ENCODE peak calls at places on chromosomes 2 and 18, in five cellular contexts. Z is left ventricle myocardium inferior, N is mesenchymal stem cell, T is colonic mucosa, W is A549. O is an unnamed sample. For H3K4me1, the result is how much of the 10 kb centered on the place peaks cover.

GRCh38 chr2:19810637-19811036 is 91.1 kb downstream of the TTC32 start:
- DNase-seq in Z (peak), N (peak), T (no peak), W (no peak), O (no peak)

GRCh38 chr2:10847008-10847407 is 34.4 kb upstream of the PDIA6 start:
- DNase-seq in Z (peak), N (no peak), T (no peak), W (no peak), O (no peak)

GRCh38 chr2:64779117-64779690 is 125.5 kb upstream of the SERTAD2 start:
- DNase-seq in Z (no peak), N (peak), T (no peak), W (peak), O (no peak)

GRCh38 chr2:174969091-174969734 is 36.0 kb downstream of the CHN1 start:
- DNase-seq in Z (no peak), N (no peak), T (no peak), W (no peak), O (no peak)

GRCh38 chr2:205477016-205477705 is 205.1 kb upstream of the NRP2 start:
- DNase-seq in Z (no peak), N (peak), T (no peak), W (peak), O (no peak)

GRCh38 chr18:11518788-11519685 is 90.4 kb upstream of the SLC35G4 start:
- DNase-seq in Z (no peak), N (peak), T (peak), W (peak), O (no peak)

GRCh38 chr2:211724933-211725332 is 813.7 kb downstream of the ERBB4 start:
- DNase-seq in Z (no peak), N (no peak), T (no peak), W (no peak), O (no peak)

GRCh38 chr2:196183172-196183473 is 11.7 kb upstream of the STK17B start:
- DNase-seq in Z (no peak), N (no peak), T (no peak), W (no peak), O (no peak)

GRCh38 chr2:8563814-8564474 is 117.9 kb upstream of the ID2 start:
- DNase-seq in Z (no peak), N (no peak), T (no peak), W (no peak), O (peak)

GRCh38 chr2:128742467-128742866 is 423.8 kb upstream of the HS6ST1 start:
- DNase-seq in Z (no peak), N (no peak), T (no peak), W (no peak), O (no peak)

GRCh38 chr2:226913641-226914040 is 77.8 kb downstream of the RHBDD1 start:
- DNase-seq in Z (no peak), N (no peak), T (no peak), W (no peak), O (no peak)

GRCh38 chr18:25298853-25299274 is 53.1 kb downstream of the ZNF521 start:
- DNase-seq in Z (peak), N (peak), T (no peak), W (no peak), O (no peak)

GRCh38 chr2:179218848-179219594 is 45.6 kb downstream of the SESTD1 start:
- DNase-seq in Z (peak), N (peak), T (peak), W (peak), O (peak)

GRCh38 chr2:199160677-199161465 is 296.9 kb downstream of the SATB2 start:
- DNase-seq in Z (no peak), N (peak), T (no peak), W (peak), O (no peak)

GRCh38 chr2:201219328-201220096 is 36.6 kb downstream of the CASP10 start:
- DNase-seq in Z (no peak), N (no peak), T (peak), W (no peak), O (no peak)

GRCh38 chr2:201218780-201219179 is 35.8 kb downstream of the CASP10 start:
- DNase-seq in Z (no peak), N (no peak), T (peak), W (no peak), O (no peak)

GRCh38 chr2:201215963-201216362 is 33.0 kb downstream of the CASP10 start:
- DNase-seq in Z (no peak), N (no peak), T (no peak), W (no peak), O (no peak)

GRCh38 chr2:201220102-201220570 is 37.2 kb downstream of the CASP10 start:
- DNase-seq in Z (peak), N (no peak), T (peak), W (no peak), O (no peak)

DNA sequence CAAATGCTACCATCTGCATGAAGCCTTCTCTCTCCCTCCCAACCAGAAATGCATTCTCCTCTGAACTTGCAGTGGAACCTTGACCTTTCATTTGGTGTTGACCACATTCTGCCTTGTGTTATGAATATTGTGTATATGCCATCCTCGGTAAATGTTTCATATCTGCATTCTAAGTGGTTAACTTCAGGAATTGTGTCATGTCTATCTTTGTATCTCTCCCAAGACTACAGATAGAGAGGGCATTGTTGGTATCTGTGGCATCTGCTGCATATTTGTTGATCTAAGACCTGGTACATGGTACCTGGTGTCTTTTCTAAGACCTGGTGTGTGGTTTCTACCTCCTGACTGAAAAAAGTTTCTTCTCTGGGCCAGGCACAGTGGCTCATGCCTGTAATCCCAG is 34.0 kb downstream of the CASP10 start:
- DNase-seq in Z (no peak), N (no peak), T (no peak), W (no peak), O (no peak)
- H3K4me1 ChIP-seq in Z (under half), N (under half), T (under half), W (under half), O (under half)

DNA sequence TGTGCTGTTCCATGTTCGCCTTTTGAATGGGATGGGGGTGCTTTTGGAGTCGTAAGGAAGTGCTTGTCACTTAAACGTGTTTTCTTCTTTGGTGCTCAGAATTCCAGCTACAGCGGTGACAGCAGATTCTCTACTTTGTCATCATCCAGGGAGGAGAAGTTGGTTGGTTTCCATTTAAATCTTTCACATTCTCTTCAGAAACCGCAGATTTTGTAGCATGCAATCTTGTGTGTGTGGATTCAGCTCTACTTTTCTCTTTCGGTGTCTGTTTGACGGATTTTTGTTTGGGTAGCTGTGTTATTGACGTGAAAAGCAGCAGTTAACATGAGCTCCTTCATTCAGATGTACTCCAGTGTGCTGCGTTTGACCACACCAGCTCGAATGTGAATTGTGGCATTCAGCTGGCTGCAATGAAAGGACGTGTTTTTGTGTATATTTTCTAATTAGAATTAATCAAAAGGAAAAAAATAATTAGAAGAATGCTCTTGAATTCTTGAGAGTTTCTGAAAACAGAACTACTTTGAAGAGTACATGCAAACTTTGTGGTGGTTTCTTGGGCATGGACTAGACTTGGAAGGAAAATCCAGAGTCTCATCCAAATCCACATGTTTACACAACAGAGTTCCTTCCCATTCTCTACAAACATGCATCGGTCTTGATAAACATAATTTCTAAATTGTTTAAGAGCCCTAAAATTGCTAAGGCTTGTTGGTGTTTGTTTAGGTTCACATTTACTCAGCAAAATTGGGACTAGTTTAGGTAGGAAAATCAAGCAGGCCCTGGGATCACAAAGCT is 68.7 kb upstream of the RBM44 start:
- DNase-seq in Z (no peak), N (peak), T (no peak), W (no peak), O (no peak)
- H3K4me1 ChIP-seq in Z (half or more), N (under half), T (under half), W (half or more), O (under half)

GRCh38 chr2:42902939-42903709 is 110.7 kb upstream of the HAAO start:
- DNase-seq in Z (no peak), N (no peak), T (no peak), W (no peak), O (no peak)
- H3K4me1 ChIP-seq in Z (half or more), N (under half), T (under half), W (under half), O (under half)

GRCh38 chr2:190462611-190463010 is 54.5 kb downstream of the MFSD6 start:
- DNase-seq in Z (no peak), N (no peak), T (no peak), W (no peak), O (no peak)

GRCh38 chr2:190468814-190469569 is 60.8 kb downstream of the MFSD6 start:
- DNase-seq in Z (peak), N (peak), T (peak), W (peak), O (peak)

GRCh38 chr2:190466819-190467444 is 58.8 kb downstream of the MFSD6 start:
- DNase-seq in Z (no peak), N (no peak), T (no peak), W (no peak), O (no peak)

GRCh38 chr2:190467575-190468083 is 59.5 kb downstream of the MFSD6 start:
- DNase-seq in Z (no peak), N (no peak), T (no peak), W (no peak), O (no peak)

GRCh38 chr2:190465060-190465459 is 56.9 kb downstream of the MFSD6 start:
- DNase-seq in Z (no peak), N (no peak), T (no peak), W (no peak), O (no peak)
- H3K4me1 ChIP-seq in Z (half or more), N (under half), T (under half), W (under half), O (under half)

DNA sequence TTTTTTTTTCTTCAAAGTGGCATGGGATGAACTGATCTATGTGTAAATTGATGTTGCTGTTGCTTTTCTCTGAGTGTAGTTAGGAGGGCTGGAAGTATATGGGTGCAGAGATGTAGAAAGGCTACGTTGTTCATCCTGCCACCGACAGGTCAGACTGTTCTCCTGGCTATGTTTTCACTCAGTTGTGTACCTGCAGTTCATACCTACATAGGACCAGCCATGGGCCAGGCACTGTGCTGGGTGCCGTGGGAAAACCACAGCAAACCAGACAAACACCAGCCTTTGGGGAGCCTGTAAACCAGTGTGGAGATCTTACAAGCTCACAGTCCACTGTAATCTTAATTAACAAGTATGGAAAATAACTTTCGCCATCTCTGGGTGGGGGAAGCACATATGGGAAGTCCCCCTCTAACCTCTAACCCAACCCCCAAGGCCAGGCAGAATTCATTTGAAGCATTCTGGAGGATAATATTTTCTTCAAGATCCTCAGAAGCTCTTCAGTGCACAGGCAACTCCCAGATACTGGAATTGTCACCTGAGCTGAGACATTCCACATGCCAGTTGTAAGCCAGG is 12.7 kb downstream of the NCK2 start:
- DNase-seq in Z (no peak), N (no peak), T (no peak), W (no peak), O (no peak)
- H3K4me1 ChIP-seq in Z (half or more), N (under half), T (under half), W (under half), O (under half)

DNA sequence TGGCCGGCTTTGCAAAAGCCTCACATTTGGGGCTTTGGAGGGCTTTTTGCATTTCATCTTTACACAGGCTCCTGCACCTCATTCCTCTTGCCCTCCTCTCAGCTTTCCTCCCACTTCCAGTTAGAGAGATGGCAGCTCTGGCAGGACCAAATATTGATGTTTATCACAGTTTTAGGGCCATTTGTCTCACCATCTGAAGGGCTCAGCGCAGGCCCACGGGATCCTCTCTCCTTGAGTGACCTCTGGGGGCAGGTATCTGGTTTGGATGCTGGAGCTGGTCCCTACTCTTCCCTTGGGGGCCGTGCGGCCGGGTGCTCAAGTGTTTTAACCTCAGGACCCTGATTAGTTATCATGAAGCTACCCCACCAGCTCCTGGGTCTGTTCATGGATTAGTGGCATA is 19.9 kb downstream of the ATOH8 start:
- DNase-seq in Z (no peak), N (no peak), T (no peak), W (no peak), O (no peak)
- H3K4me1 ChIP-seq in Z (half or more), N (under half), T (under half), W (half or more), O (under half)

GRCh38 chr2:240567872-240568677 is at the start of gene RNPEPL1:
- DNase-seq in Z (peak), N (peak), T (peak), W (peak), O (peak)
- H3K4me1 ChIP-seq in Z (half or more), N (half or more), T (under half), W (under half), O (under half)